ENCODE peak calls at places on chromosomes 3 and 15, in seven cellular contexts. R is A549, H is heart left ventricle, Q is foreskin fibroblast, F is fibroblast of lung, V is ovary, D is nephron progenitor cell. Y is an unnamed sample.

GRCh38 chr3:126320517-126321293 is 36.5 kb downstream of the KLF15 start:
- DNase-seq in H (no peak), Q (no peak), V (no peak), D (no peak), F (no peak), R (no peak), Y (no peak)

GRCh38 chr15:67460521-67460920 is 60.4 kb upstream of the C15orf61 start:
- DNase-seq in R (no peak), V (no peak), Q (no peak), F (no peak), H (no peak), D (no peak), Y (no peak)

GRCh38 chr3:65672876-65673815 is 365.6 kb downstream of the MAGI1 start:
- DNase-seq in V (peak), Q (peak), H (peak), D (peak), R (peak), F (peak), Y (peak)

GRCh38 chr15:77870195-77871065 is 207.1 kb downstream of the TBC1D2B start:
- DNase-seq in Q (peak), F (peak), D (peak), H (peak), R (peak), V (peak), Y (peak)

GRCh38 chr3:126434931-126435411 is 40.3 kb downstream of the CFAP100 start:
- DNase-seq in H (peak), F (no peak), R (no peak), D (no peak), Q (no peak), V (no peak), Y (no peak)

GRCh38 chr3:141403576-141403975 is 35.3 kb downstream of the ZBTB38 start:
- DNase-seq in R (no peak), Q (no peak), D (no peak), F (no peak), H (no peak), V (no peak), Y (no peak)

GRCh38 chr3:159629329-159630084 is 359.1 kb upstream of the IL12A start:
- DNase-seq in D (no peak), V (no peak), F (no peak), R (no peak), Q (no peak), H (no peak), Y (no peak)

GRCh38 chr3:159928692-159929091 is 59.9 kb upstream of the IL12A start:
- DNase-seq in D (no peak), R (peak), Q (peak), F (peak), V (no peak), H (no peak), Y (no peak)

GRCh38 chr3:118543823-118544222 is 490.8 kb downstream of the IGSF11 start:
- DNase-seq in H (no peak), V (no peak), R (no peak), F (no peak), D (no peak), Q (no peak), Y (no peak)

GRCh38 chr3:161523916-161524315 is 27.3 kb downstream of the OTOL1 start:
- DNase-seq in D (no peak), V (no peak), H (no peak), Q (no peak), F (no peak), R (no peak), Y (no peak)

GRCh38 chr3:12553921-12554391 is 2.9 kb upstream of the MKRN2 start:
- DNase-seq in Q (no peak), V (no peak), F (peak), D (no peak), R (peak), H (no peak), Y (no peak)

GRCh38 chr3:55782351-55782750 is 295.2 kb upstream of the WNT5A start:
- DNase-seq in F (no peak), R (no peak), V (no peak), H (no peak), Q (no peak), D (no peak), Y (no peak)

GRCh38 chr3:87076951-87077350 is 86.0 kb upstream of the VGLL3 start:
- DNase-seq in Q (peak), R (peak), V (no peak), D (no peak), F (peak), H (no peak), Y (no peak)

GRCh38 chr3:161852744-161853143 is 356.1 kb downstream of the OTOL1 start:
- DNase-seq in R (no peak), V (no peak), D (no peak), F (no peak), H (no peak), Q (no peak), Y (no peak)

GRCh38 chr3:99248913-99249312 is 347.4 kb upstream of the DCBLD2 start:
- DNase-seq in D (no peak), R (no peak), F (peak), H (no peak), Q (no peak), V (no peak), Y (no peak)

GRCh38 chr15:81981888-81982287 is 63.9 kb downstream of the MEX3B start:
- DNase-seq in F (no peak), D (no peak), H (no peak), R (no peak), V (no peak), Q (no peak), Y (no peak)

GRCh38 chr3:123390865-123391613 is 57.9 kb downstream of the ADCY5 start:
- DNase-seq in Q (no peak), H (no peak), D (peak), F (peak), R (no peak), V (peak), Y (no peak)

GRCh38 chr3:158991146-158991705 is 189.4 kb downstream of the MFSD1 start:
- DNase-seq in R (no peak), Q (no peak), H (no peak), V (no peak), F (no peak), D (peak), Y (peak)

GRCh38 chr15:66019377-66019776 is 150.1 kb downstream of the RAB11A start:
- DNase-seq in H (no peak), V (no peak), Q (no peak), R (no peak), D (no peak), F (no peak), Y (no peak)
- TF ChIP-seq CTCF in H (no peak), V (no peak), Q (no peak), R (no peak), D (no peak), F (no peak), Y (no peak)

DNA sequence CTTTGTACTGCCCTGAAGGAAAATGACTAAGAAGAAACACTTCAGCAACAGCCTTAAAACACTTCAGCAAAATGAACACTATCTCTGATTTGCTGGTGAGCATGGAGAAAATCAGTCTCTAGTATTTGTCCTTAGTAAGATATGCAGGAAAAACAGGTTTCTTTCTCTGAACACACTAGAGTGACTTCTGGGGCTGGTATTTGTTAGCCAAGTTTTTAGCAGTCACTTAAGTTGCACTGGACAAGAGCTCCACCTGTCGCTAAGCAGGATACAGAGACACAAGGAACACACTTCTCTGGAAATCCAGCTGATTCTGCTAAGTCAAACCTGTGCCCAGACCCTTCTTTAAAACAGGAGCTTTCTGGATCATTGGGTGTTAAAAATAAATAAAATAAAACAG is 65.3 kb downstream of the CHAC1 start:
- DNase-seq in F (peak), R (peak), D (no peak), Q (peak), V (no peak), H (peak), Y (no peak)
- TF ChIP-seq CTCF in F (peak), R (no peak), D (no peak), Q (peak), V (no peak), H (peak), Y (peak)

GRCh38 chr15:63502843-63503738 is 1.3 kb upstream of the USP3 start:
- DNase-seq in Q (peak), R (peak), V (peak), D (peak), H (peak), F (peak), Y (peak)

GRCh38 chr15:63503739-63504246 is 600 bp upstream of the USP3 start:
- DNase-seq in F (peak), V (peak), D (peak), Q (peak), H (peak), R (peak), Y (peak)

GRCh38 chr15:63505842-63506222 is 1.4 kb downstream of the USP3 start:
- DNase-seq in V (no peak), F (peak), H (no peak), R (no peak), Q (no peak), D (no peak), Y (no peak)

GRCh38 chr15:63504979-63505841 is 817 bp downstream of the USP3 start:
- DNase-seq in R (peak), Q (no peak), D (peak), V (peak), H (peak), F (peak), Y (no peak)

DNA sequence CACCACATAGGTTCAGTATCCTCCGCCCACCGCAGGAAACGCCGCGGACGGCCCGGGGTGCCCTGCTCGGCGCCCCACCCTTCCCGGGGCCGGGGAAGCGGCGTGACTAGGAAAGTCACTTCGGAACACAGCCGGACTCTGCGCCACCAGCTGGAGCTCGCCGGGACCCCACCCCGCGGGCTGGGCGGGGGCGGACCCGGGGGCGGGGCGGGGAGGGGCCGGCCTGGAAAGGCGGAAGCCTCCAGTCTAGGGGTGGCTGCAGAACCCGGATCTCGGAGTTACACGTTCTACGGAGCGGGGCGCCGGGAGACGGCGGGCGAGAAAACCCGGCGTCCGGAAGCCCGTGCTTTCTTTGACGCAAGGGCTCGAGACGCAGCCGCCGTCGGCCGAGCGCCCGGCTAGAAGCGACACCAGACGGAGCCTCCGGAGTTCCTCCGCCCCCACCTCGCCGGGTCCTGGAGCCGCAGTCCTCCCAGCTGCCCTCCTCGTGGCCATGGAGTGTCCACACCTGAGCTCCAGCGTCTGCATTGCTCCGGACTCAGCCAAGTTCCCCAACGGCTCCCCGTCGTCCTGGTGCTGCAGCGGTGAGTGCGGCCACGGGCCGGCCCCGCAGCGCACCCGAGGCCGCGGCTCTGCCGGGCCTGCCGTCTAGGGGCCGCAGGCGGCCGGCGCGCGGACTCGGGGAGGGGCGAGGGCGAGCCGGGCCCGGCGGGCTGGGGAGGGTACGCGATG is at the start of gene USP3:
- DNase-seq in H (peak), R (peak), V (peak), D (peak), Q (peak), F (peak), Y (peak)
- TF ChIP-seq CTCF in H (peak), R (peak), V (peak), D (peak), Q (no peak), F (no peak), Y (peak)

DNA sequence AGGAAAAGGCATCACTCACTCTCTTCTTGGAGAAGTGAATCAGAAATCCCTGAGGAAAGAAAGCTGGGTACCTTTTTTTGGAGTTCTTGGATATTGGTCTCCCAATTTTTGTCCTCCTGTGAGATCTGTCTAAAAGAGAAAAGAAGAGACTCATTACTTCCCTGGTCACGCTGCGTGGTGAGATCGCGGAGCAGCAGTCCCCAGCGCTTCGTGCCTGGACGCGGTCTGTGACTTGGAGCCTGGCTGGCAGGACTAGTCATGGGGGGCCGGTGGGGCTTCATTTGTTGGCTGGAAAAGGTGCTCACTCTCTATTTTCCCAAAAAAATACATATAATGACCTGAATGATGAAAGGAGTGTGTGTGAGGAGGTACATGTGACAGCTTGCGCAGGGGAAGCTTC is 144.0 kb downstream of the OCA2 start:
- DNase-seq in H (no peak), R (no peak), F (no peak), D (no peak), Q (no peak), V (no peak), Y (no peak)
- TF ChIP-seq CTCF in H (no peak), R (no peak), F (no peak), D (no peak), Q (no peak), V (no peak), Y (no peak)

DNA sequence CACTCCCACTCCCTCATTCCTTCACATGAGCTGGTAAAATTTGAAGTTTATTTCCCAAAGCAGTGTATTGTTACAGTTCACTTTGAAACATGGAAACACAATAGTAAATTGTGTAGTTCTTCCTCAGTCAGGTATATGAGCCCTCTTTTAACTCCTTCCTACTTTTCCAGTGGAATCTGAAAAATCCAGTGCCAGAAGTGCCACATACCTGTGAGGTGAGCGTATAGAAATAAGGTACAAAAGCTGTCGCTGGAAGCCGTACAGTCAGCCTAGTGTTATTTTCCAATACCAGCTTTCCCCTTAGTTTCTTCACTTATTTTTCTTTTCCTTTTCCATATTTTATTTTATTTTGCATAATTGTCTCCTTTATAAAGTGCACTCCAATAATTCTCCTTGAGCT is 81.7 kb upstream of the CADM2 start:
- DNase-seq in Q (no peak), H (no peak), F (no peak), D (no peak), R (no peak), V (no peak), Y (no peak)
- TF ChIP-seq CTCF in Q (no peak), H (no peak), F (no peak), D (no peak), R (no peak), V (no peak), Y (no peak)

GRCh38 chr3:177893321-177893720 is 642.9 kb upstream of the KCNMB2 start:
- DNase-seq in R (no peak), Q (no peak), F (no peak), D (no peak), H (no peak), V (no peak), Y (no peak)
- TF ChIP-seq CTCF in R (no peak), Q (peak), F (no peak), D (no peak), H (peak), V (no peak), Y (no peak)

GRCh38 chr3:5039585-5039984 is 60.3 kb downstream of the BHLHE40 start:
- DNase-seq in Q (no peak), V (no peak), F (no peak), R (no peak), H (no peak), D (no peak), Y (no peak)

GRCh38 chr3:5038243-5038642 is 59.0 kb downstream of the BHLHE40 start:
- DNase-seq in V (no peak), D (no peak), R (no peak), H (no peak), F (no peak), Q (no peak), Y (no peak)

GRCh38 chr3:5036858-5037257 is 57.6 kb downstream of the BHLHE40 start:
- DNase-seq in R (no peak), D (no peak), H (no peak), V (no peak), Q (no peak), F (no peak), Y (no peak)

GRCh38 chr3:5037828-5038227 is 58.6 kb downstream of the BHLHE40 start:
- DNase-seq in V (no peak), H (no peak), Q (no peak), D (no peak), R (no peak), F (no peak), Y (no peak)

DNA sequence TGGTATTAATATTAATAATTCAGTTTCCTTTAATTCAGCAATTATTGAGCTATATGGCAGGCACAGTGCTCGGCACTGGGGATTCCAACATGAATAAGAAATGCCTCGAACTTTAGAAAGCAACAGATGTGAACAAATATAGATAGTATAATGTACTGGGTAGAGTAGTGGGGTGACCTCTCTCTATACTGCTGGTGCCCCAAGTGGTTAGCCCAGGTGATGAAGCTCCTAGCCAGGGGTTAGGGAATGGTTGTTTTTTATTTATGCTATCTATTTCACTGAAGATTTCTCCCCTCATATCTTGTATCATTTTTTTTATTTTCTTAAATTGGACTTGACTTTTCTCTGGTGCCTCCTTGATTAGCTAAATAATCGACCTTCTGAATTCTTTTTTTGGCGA is 62.1 kb downstream of the BHLHE40 start:
- DNase-seq in F (no peak), V (no peak), Q (no peak), R (no peak), H (no peak), D (no peak), Y (no peak)
- TF ChIP-seq CTCF in F (no peak), V (no peak), Q (no peak), R (no peak), H (no peak), D (no peak), Y (no peak)

GRCh38 chr3:34683851-34684250 is 885.4 kb downstream of the PDCD6IP start:
- DNase-seq in H (peak), V (no peak), F (peak), R (peak), Q (peak), D (peak), Y (peak)
- TF ChIP-seq CTCF in H (peak), V (no peak), F (peak), R (peak), Q (peak), D (peak), Y (peak)

Y was measured in progenitor cell of endocrine pancreas.